ENCODE peak calls at places on chromosomes 3 and 15, in five cellular contexts. Y is colonic mucosa, V is psoas muscle, N is hepatocyte, H is GM23338. A is an unnamed sample. For H3K4me1, the result is how much of the 10 kb centered on the place peaks cover.

GRCh38 chr3:62371032-62371734 is 2.2 kb downstream of the FEZF2 start:
- DNase-seq in Y (no peak), V (no peak), N (no peak), H (peak), A (no peak)

GRCh38 chr3:99648091-99648490 is 9.7 kb downstream of the COL8A1 start:
- DNase-seq in Y (peak), V (no peak), N (peak), H (no peak), A (no peak)

GRCh38 chr3:122255757-122256439 is 69.2 kb upstream of the CSTA start:
- DNase-seq in Y (no peak), V (no peak), N (no peak), H (no peak), A (no peak)

GRCh38 chr3:197465197-197465995 is 90.4 kb downstream of the BDH1 start:
- DNase-seq in Y (no peak), V (no peak), N (no peak), H (no peak), A (no peak)

GRCh38 chr3:42640771-42641370 is 12.6 kb upstream of the ZBTB47 start:
- DNase-seq in Y (no peak), V (no peak), N (no peak), H (no peak), A (no peak)

GRCh38 chr3:64518950-64519349 is 168.8 kb downstream of the ADAMTS9 start:
- DNase-seq in Y (no peak), V (no peak), N (no peak), H (no peak), A (no peak)

GRCh38 chr3:48372377-48372770 is 355 bp downstream of the FBXW12 start:
- DNase-seq in Y (no peak), V (no peak), N (no peak), H (no peak), A (peak)

GRCh38 chr15:35288580-35288979 is 203.5 kb upstream of the NANOGP8 start:
- DNase-seq in Y (no peak), V (no peak), N (no peak), H (no peak), A (no peak)

GRCh38 chr3:48428088-48428862 is 1.6 kb downstream of the PLXNB1 start:
- DNase-seq in Y (peak), V (no peak), N (peak), H (peak), A (peak)

GRCh38 chr15:74872702-74873035 is 496 bp downstream of the SCAMP2 start:
- DNase-seq in Y (no peak), V (no peak), N (no peak), H (no peak), A (no peak)

GRCh38 chr3:23308986-23309625 is 106.0 kb downstream of the UBE2E2 start:
- DNase-seq in Y (no peak), V (no peak), N (no peak), H (no peak), A (no peak)

GRCh38 chr3:155302476-155302875 is 9.0 kb upstream of the STRIT1 start:
- DNase-seq in Y (no peak), V (no peak), N (no peak), H (no peak), A (no peak)

GRCh38 chr15:97972366-97972765 is 11.9 kb downstream of the ARRDC4 start:
- DNase-seq in Y (no peak), V (no peak), N (no peak), H (no peak), A (no peak)

GRCh38 chr3:64342940-64343691 is 117.8 kb upstream of the PRICKLE2 start:
- DNase-seq in Y (no peak), V (no peak), N (peak), H (peak), A (no peak)

DNA sequence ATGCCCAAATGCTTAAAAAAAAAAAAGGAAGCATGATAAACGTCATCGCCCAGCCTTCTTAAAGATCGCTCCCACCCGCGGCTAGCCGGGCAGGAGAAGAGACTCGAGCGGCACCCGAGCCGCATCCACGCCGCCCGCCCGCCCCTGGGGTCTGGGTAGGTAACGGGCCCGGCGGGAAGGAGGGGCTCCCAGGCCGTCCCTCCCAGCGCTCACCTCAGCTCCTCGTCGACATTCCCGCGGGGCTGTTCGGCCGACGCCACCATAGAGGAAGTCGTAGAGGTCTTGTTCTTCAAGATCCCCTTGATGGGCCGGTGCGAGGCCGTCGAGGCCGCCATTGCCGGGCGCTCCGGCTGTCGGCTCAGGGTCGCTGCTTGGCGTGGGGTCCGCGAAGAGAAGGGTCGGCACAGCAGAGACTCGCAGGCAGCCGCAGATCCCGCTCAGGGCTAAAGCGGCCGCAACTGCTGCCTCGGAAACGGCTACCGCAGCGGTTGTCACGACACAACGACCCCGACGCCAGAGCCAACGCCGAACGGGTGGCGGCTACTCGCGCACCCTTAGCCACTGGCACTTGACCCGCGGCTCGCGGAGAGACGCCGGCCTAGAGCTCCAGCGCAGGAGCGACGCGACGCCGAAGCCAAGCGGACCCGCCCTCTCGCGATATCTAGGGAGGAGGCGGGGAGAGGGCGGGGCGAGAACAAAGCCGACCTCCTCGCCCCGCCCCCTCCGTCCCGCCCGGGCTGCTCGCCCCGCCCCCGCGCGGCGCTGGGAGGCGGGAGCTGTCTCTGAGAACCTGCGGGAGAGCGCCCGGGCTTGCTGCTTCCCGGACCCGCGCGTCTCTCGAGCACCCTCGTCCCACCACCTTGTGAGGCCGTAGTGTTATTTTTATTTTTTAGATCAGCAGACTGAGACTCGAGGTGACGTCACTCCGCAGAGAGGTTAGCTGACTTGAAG is at the start of gene PPP1R2:
- DNase-seq in Y (peak), V (peak), N (peak), H (peak), A (peak)
- H3K4me1 ChIP-seq in Y (under half), V (under half), N (under half), H (under half), A (under half)

GRCh38 chr3:128433630-128434185 is 33.0 kb downstream of the DNAJB8 start:
- DNase-seq in Y (no peak), V (no peak), N (no peak), H (peak), A (no peak)

GRCh38 chr3:128431803-128432300 is 34.8 kb downstream of the DNAJB8 start:
- DNase-seq in Y (no peak), V (no peak), N (no peak), H (peak), A (no peak)

GRCh38 chr3:128430731-128431130 is 36.0 kb downstream of the DNAJB8 start:
- DNase-seq in Y (no peak), V (no peak), N (no peak), H (no peak), A (no peak)

GRCh38 chr3:128432898-128433629 is 33.6 kb downstream of the DNAJB8 start:
- DNase-seq in Y (no peak), V (no peak), N (peak), H (peak), A (no peak)

GRCh38 chr3:128432301-128432897 is 34.3 kb downstream of the DNAJB8 start:
- DNase-seq in Y (no peak), V (no peak), N (no peak), H (peak), A (peak)
- H3K4me3 ChIP-seq in Y (peak), V (peak), N (peak), H (peak), A (peak)

GRCh38 chr15:91887921-91888373 is 34.4 kb downstream of the SLCO3A1 start:
- DNase-seq in Y (no peak), V (no peak), N (no peak), H (no peak), A (no peak)
- H3K4me1 ChIP-seq in Y (under half), V (under half), N (under half), H (under half), A (under half)

GRCh38 chr15:47409038-47409437 is 308.3 kb upstream of the SEMA6D start:
- DNase-seq in Y (no peak), V (no peak), N (no peak), H (no peak), A (no peak)

GRCh38 chr15:47407692-47408091 is 309.6 kb upstream of the SEMA6D start:
- DNase-seq in Y (no peak), V (no peak), N (no peak), H (peak), A (no peak)

GRCh38 chr15:47404877-47405276 is 312.4 kb upstream of the SEMA6D start:
- DNase-seq in Y (no peak), V (no peak), N (no peak), H (peak), A (no peak)

GRCh38 chr15:47402829-47403228 is 314.5 kb upstream of the SEMA6D start:
- DNase-seq in Y (no peak), V (no peak), N (no peak), H (no peak), A (no peak)

GRCh38 chr15:47405768-47406167 is 311.5 kb upstream of the SEMA6D start:
- DNase-seq in Y (no peak), V (no peak), N (no peak), H (peak), A (no peak)
- H3K4me3 ChIP-seq in Y (no peak), V (no peak), N (no peak), H (no peak), A (no peak)

GRCh38 chr3:43784640-43785011 is 93.9 kb downstream of the ABHD5 start:
- DNase-seq in Y (no peak), V (no peak), N (no peak), H (no peak), A (no peak)
- H3K4me1 ChIP-seq in Y (under half), V (under half), N (under half), H (under half), A (under half)

DNA sequence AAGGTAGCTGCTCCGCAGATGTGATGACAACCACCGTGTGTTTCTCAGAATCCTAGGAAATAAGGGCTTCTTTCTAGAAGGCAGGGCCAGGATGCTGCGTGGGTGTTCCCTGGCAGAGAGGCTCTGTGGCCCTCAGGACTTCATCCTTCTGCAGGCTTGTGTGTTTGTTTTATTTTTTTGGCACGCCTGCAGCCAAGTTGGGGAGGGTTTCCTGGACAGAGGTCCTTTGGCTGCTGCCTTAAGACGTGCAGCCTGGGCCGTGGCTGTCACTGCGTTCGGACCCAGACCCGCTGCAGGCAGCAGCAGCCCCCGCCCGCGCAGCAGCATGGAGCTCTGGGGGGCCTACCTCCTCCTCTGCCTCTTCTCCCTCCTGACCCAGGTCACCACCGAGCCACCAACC is at the start of gene CLEC3B:
- DNase-seq in Y (peak), V (peak), N (no peak), H (no peak), A (no peak)
- H3K4me3 ChIP-seq in Y (no peak), V (peak), N (no peak), H (no peak), A (no peak)

DNA sequence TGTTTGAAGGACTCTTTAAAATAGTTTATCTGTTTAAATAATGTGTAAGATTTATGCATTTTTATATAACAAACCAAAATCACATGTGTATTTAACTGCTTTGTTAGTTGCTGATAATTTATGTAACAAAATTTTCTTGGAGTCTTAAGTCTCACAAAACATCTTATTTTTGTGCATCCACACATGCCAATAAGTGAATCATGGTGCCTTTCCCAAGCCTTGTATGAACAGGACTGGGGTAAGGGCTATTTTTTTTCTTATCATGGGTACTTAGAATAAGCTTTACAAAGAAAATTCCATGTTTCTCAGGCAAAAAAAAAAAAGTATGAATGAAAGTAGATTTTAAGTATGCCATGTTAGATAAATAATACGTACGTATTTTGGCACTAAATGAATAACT is 132.9 kb upstream of the LRRFIP2 start:
- DNase-seq in Y (no peak), V (no peak), N (no peak), H (no peak), A (no peak)
- H3K4me1 ChIP-seq in Y (under half), V (under half), N (under half), H (under half), A (under half)

GRCh38 chr15:71136159-71137137 is 21.2 kb downstream of the THSD4 start:
- DNase-seq in Y (no peak), V (no peak), N (no peak), H (peak), A (no peak)

GRCh38 chr15:71131601-71132357 is 16.5 kb downstream of the THSD4 start:
- DNase-seq in Y (no peak), V (no peak), N (no peak), H (no peak), A (no peak)

GRCh38 chr15:71129660-71130059 is 14.4 kb downstream of the THSD4 start:
- DNase-seq in Y (no peak), V (no peak), N (no peak), H (no peak), A (no peak)

GRCh38 chr15:71137138-71137518 is 21.9 kb downstream of the THSD4 start:
- DNase-seq in Y (peak), V (no peak), N (no peak), H (no peak), A (peak)

GRCh38 chr15:71133734-71134464 is 18.6 kb downstream of the THSD4 start:
- DNase-seq in Y (no peak), V (no peak), N (no peak), H (no peak), A (no peak)
- H3K4me3 ChIP-seq in Y (no peak), V (no peak), N (no peak), H (no peak), A (no peak)